ENCODE peak calls at places on chromosomes 6 and 20, in five cellular contexts. X is ecto neural progenitor cell, M is ACHN, Q is fibroblast of pulmonary artery, D is HL-60. Y is an unnamed sample.

GRCh38 chr6:141199074-141199473 is 933.7 kb upstream of the GJE1 start:
- DNase-seq in X (no peak), M (no peak), Q (no peak), D (no peak), Y (no peak)

GRCh38 chr6:127520061-127520460 is 926 bp upstream of the MTCL3 start:
- DNase-seq in X (no peak), M (peak), Q (peak), D (no peak), Y (no peak)

GRCh38 chr6:73566954-73567591 is 46.2 kb upstream of the EEF1A1 start:
- DNase-seq in X (no peak), M (peak), Q (peak), D (peak), Y (no peak)

GRCh38 chr6:33273924-33274902 is 2.3 kb downstream of the RPS18 start:
- DNase-seq in X (no peak), M (no peak), Q (no peak), D (no peak), Y (no peak)

GRCh38 chr6:7998103-7998725 is 66.0 kb downstream of the BLOC1S5 start:
- DNase-seq in X (no peak), M (no peak), Q (peak), D (no peak), Y (no peak)

GRCh38 chr20:23532533-23532932 is 35.8 kb downstream of the CST9L start:
- DNase-seq in X (no peak), M (no peak), Q (no peak), D (no peak), Y (no peak)

GRCh38 chr6:43738877-43739641 is 31.0 kb upstream of the VEGFA start:
- DNase-seq in X (peak), M (no peak), Q (no peak), D (no peak), Y (no peak)

GRCh38 chr6:12719017-12719416 is 2.5 kb downstream of the PHACTR1 start:
- DNase-seq in X (no peak), M (no peak), Q (no peak), D (no peak), Y (no peak)